ENCODE peak calls at places on chromosomes 11 and 22, in five cellular contexts. Q, F, N, S and O are unnamed samples.

GRCh38 chr11:123537726-123538125 is 107.7 kb downstream of the GRAMD1B start:
- DNase-seq in Q (no peak), F (no peak), N (no peak), S (no peak), O (peak; percentile 85)

GRCh38 chr11:1830500-1831223 is 4.1 kb upstream of the SYT8 start:
- DNase-seq in Q (peak; percentile 40), F (no peak), N (no peak), S (peak; percentile 12), O (no peak)

GRCh38 chr22:48941903-48942625 is 885.6 kb downstream of the BRD1 start:
- DNase-seq in Q (no peak), F (no peak), N (no peak), S (no peak), O (no peak)

GRCh38 chr22:31451709-31452571 is 37.7 kb downstream of the EIF4ENIF1 start:
- DNase-seq in Q (peak; percentile 27), F (peak; percentile 59), N (peak; percentile 52), S (peak; percentile 59), O (peak; percentile 69)

GRCh38 chr22:40443675-40444482 is 73.5 kb downstream of the SGSM3 start:
- DNase-seq in Q (no peak), F (no peak), N (no peak), S (no peak), O (no peak)

GRCh38 chr22:36197601-36198146 is 3.9 kb downstream of the APOL4 start:
- DNase-seq in Q (peak; percentile 50), F (no peak), N (no peak), S (no peak), O (no peak)

GRCh38 chr11:114440971-114441810 is 1.9 kb downstream of the REXO2 start:
- DNase-seq in Q (no peak), F (no peak), N (no peak), S (no peak), O (peak; percentile 36)

GRCh38 chr11:60919320-60919719 is 4.9 kb upstream of the TMEM132A start:
- DNase-seq in Q (no peak), F (no peak), N (no peak), S (no peak), O (no peak)

GRCh38 chr11:57357310-57357709 is 19.2 kb downstream of the P2RX3 start:
- DNase-seq in Q (no peak), F (no peak), N (no peak), S (no peak), O (no peak)

GRCh38 chr11:70243912-70244652 is 26.4 kb upstream of the PPFIA1 start:
- DNase-seq in Q (no peak), F (no peak), N (peak; percentile 24), S (peak; percentile 60), O (peak; percentile 61)

GRCh38 chr22:41300661-41301060 is 664 bp upstream of the ZC3H7B start:
- DNase-seq in Q (no peak), F (no peak), N (no peak), S (no peak), O (peak; percentile 28)

GRCh38 chr11:48172818-48173609 is 43.6 kb upstream of the OR4B1 start:
- DNase-seq in Q (peak; percentile 76), F (peak; percentile 69), N (peak; percentile 54), S (peak; percentile 52), O (peak; percentile 74)

GRCh38 chr11:128451651-128452470 is 135.5 kb downstream of the ETS1 start:
- DNase-seq in Q (no peak), F (peak; percentile 57), N (no peak), S (peak; percentile 81), O (no peak)

GRCh38 chr11:130583866-130584265 is 135.4 kb downstream of the ADAMTS15 start:
- DNase-seq in Q (no peak), F (no peak), N (no peak), S (no peak), O (no peak)

GRCh38 chr11:62923634-62924411 is 2.7 kb upstream of the CHRM1 start:
- DNase-seq in Q (no peak), F (no peak), N (no peak), S (no peak), O (no peak)

DNA sequence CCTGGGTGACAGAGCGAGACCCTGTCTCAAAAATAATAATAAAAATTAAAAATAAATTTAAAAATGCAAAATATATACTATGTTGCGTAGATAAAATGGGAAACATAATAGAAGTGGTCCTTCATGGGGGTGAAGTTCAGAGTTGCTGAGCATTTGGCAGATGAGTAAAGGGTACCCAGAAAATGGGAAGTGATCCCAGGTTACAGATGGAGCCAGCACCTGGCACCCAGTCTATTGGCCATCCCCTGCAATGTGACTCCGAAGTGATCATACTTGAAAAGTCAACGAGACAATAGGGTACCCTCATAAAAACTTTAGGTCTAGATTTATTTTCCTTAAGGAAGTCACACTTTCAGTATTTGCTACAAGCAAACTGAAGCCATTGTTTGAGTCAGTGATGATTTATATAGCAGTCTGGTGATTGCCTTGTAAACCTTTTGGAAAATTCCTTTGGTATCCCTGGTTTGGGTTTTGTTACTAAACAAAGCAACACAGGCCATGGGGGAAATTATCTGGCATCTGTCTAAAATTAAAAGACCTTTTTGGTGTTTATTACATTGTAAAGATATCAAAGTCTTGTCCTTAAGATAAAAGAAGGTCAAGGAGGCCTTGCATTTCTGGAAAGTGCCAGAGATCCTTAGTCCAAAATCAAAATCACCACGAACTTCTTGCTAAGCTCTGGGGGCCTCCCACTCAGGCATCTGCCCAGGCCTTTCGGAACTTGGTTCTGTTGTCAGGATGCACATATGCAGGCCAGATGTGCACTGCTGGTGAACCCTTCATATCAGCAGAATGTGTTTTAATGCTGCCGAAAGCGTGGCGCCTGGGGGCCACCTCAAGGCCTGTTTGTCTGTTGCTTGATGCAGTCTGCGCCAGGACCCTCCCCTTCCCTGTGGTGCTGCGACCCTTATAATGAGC is 4.3 kb downstream of the SMARCB1 start:
- DNase-seq in Q (peak; percentile 79), F (peak; percentile 72), N (no peak), S (peak; percentile 45), O (no peak)
- H3K4me2 ChIP-seq in Q (no peak overlapping the region), F (peak overlapping the region; percentile 10), N (no peak overlapping the region), S (peak overlapping the region; percentile 60), O (no peak overlapping the region)

GRCh38 chr11:5277807-5278206 is 8.1 kb upstream of the HBE1 start:
- DNase-seq in Q (no peak), F (no peak), N (no peak), S (no peak), O (no peak)

GRCh38 chr11:5272395-5273017 is 2.8 kb upstream of the HBE1 start:
- DNase-seq in Q (no peak), F (no peak), N (no peak), S (no peak), O (no peak)

GRCh38 chr11:5275369-5276110 is 5.8 kb upstream of the HBE1 start:
- DNase-seq in Q (no peak), F (no peak), N (no peak), S (no peak), O (no peak)

GRCh38 chr11:5269715-5270147 is at the start of gene HBE1:
- DNase-seq in Q (no peak), F (no peak), N (no peak), S (no peak), O (no peak)

DNA sequence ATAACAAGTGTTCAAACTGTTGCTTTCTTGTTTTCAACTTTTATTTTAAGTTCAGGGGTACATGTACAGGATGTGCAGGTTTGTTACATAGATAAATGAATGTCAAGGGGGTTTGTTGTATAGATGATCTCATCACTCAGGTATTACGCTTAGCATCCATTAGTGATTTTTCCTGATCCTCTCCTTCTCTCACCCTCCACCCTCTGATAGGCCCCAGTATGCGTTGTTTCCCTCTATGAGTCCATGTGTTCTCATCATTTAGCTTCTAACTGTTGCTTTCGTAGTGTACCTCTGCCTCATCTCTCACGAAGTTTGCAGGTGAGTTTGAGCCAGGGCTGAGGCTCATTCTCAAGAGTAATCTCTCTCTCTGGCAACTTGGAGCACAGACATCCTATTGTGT is 4.6 kb upstream of the HBE1 start:
- DNase-seq in Q (no peak), F (no peak), N (no peak), S (peak; percentile 19), O (no peak)
- H3K4me2 ChIP-seq in Q (no peak overlapping the region), F (no peak overlapping the region), N (no peak overlapping the region), S (no peak overlapping the region), O (no peak overlapping the region)

GRCh38 chr11:96237759-96238158 is 105.2 kb downstream of the MAML2 start:
- DNase-seq in Q (no peak), F (no peak), N (peak; percentile 7), S (no peak), O (no peak)
- H3K4me2 ChIP-seq in Q (no peak overlapping the region), F (no peak overlapping the region), N (peak overlapping the region; percentile 64), S (no peak overlapping the region), O (no peak overlapping the region)

DNA sequence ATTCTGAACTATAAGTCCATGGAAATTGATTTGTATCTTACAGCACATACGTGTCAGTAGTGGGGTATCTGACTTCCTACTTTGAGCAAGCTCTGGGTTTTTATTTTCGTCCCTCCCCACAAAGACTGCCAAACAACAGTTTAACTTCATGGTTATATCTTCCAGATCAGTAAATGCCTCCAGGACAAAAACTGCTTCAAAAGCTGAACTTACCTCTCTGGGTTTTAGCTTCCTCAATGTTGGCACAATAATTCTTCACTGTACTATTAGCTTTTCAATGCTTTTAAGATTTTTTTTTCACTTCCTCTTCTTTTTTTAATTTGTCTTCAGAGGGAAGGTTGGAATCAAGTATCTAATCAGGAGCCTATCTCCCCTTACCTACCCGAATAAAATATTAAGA is 4.1 kb upstream of the DPF2 start:
- DNase-seq in Q (no peak), F (no peak), N (no peak), S (no peak), O (no peak)
- H3K4me2 ChIP-seq in Q (no peak overlapping the region), F (no peak overlapping the region), N (peak overlapping the region; percentile 45), S (no peak overlapping the region), O (peak overlapping the region; percentile 67)

GRCh38 chr11:68042219-68043028 is 3.6 kb downstream of the TCIRG1 start:
- DNase-seq in Q (peak; percentile 46), F (no peak), N (no peak), S (no peak), O (no peak)
- H3K4me2 ChIP-seq in Q (no peak overlapping the region), F (no peak overlapping the region), N (peak overlapping the region; percentile 47), S (no peak overlapping the region), O (no peak overlapping the region)

DNA sequence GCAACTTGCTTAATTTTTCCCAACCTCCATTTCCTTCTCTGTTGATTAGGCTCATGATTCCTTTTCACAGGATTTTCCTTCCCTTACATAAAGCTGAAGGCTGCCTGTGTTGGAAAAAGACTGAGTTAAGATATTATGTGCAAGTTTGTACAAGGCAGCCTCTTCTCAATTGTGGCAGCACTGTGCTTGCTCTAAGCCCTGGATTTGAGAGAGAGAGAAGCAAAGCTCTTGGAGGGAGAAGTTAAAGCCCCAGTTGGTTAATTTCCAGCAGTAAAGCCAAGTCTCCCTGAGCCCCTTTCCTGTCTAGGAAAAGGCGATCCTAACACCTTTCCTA is 128.3 kb upstream of the SESN3 start:
- DNase-seq in Q (no peak), F (no peak), N (no peak), S (no peak), O (no peak)
- H3K4me2 ChIP-seq in Q (no peak overlapping the region), F (no peak overlapping the region), N (no peak overlapping the region), S (no peak overlapping the region), O (no peak overlapping the region)